ENCODE peak calls at places on chromosomes 12 and 14, in ten cellular contexts. W is fibroblast of lung, Q is heart left ventricle, A is astrocyte, B is pancreas, S is hepatocyte, J is kidney epithelial cell, N is endodermal cell, U is tibial artery, G is fibroblast of mammary gland. K is an unnamed sample.

GRCh38 chr14:92040431-92041040 is 677 bp upstream of the TRIP11 start:
- DNase-seq in W (peak; percentile 19), Q (no peak), A (peak; percentile 45), B (peak; percentile 40), S (peak; percentile 37), J (peak; percentile 4), N (peak; percentile 58), U (no peak), G (peak; percentile 66), K (peak; percentile 23)

GRCh38 chr12:4610481-4610880 is 38.4 kb downstream of the AKAP3 start:
- DNase-seq in W (no peak), Q (no peak), A (no peak), B (no peak), S (no peak), J (no peak), N (no peak), U (no peak), G (no peak), K (no peak)

GRCh38 chr12:82300611-82301010 is 57.6 kb downstream of the CCDC59 start:
- DNase-seq in W (no peak), Q (peak; percentile 11), A (peak; percentile 14), B (no peak), S (no peak), J (no peak), N (no peak), U (no peak), G (no peak), K (no peak)

GRCh38 chr12:56836800-56837663 is 73.9 kb downstream of the HSD17B6 start:
- DNase-seq in W (peak; percentile 35), Q (no peak), A (peak; percentile 60), B (no peak), S (no peak), J (no peak), N (no peak), U (no peak), G (peak; percentile 77), K (peak; percentile 80)

GRCh38 chr12:4910502-4911315 is 1.0 kb downstream of the KCNA1 start:
- DNase-seq in W (peak; percentile 5), Q (no peak), A (no peak), B (no peak), S (no peak), J (no peak), N (peak; percentile 70), U (no peak), G (no peak), K (peak; percentile 5)

GRCh38 chr12:27436029-27436428 is 10.5 kb upstream of the SMCO2 start:
- DNase-seq in W (no peak), Q (no peak), A (no peak), B (no peak), S (no peak), J (no peak), N (peak; percentile 80), U (no peak), G (no peak), K (no peak)

GRCh38 chr12:120584343-120585149 is 3.3 kb upstream of the POP5 start:
- DNase-seq in W (no peak), Q (peak; percentile 39), A (no peak), B (peak; percentile 32), S (peak; percentile 71), J (no peak), N (peak; percentile 91), U (peak; percentile 41), G (peak; percentile 19), K (no peak)

GRCh38 chr12:122116707-122117535 is 38.4 kb downstream of the MLXIP start:
- DNase-seq in W (no peak), Q (no peak), A (no peak), B (peak; percentile 54), S (no peak), J (no peak), N (peak; percentile 39), U (peak; percentile 13), G (no peak), K (no peak)

GRCh38 chr14:74081491-74081890 is 2.8 kb downstream of the ALDH6A1 start:
- DNase-seq in W (no peak), Q (no peak), A (no peak), B (no peak), S (no peak), J (no peak), N (no peak), U (no peak), G (no peak), K (no peak)

DNA sequence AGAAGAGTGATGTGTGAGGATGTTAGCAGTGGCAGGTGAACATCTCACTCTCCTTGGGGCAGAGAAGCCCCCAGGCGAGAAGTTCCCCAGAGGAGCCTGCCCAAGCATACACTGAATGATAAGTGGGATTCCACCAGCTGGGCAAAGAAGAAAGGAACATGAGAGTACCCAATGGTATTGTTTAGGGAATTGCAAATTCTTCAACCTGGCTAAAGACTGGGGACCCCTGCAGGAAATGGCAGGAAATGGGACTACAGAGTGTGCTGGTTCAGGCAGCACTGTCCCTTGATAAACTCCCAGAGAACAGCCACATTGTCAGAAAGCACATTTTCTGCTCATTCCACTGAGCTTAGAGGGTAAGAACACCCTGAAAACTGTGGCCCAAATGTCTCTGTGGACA is 121.3 kb downstream of the RPS29 start:
- DNase-seq in W (no peak), Q (no peak), A (no peak), B (no peak), S (no peak), J (no peak), N (peak; percentile 82), U (no peak), G (peak; percentile 3), K (no peak)
- TF ChIP-seq CTCF in W (no peak), Q (no peak), A (peak; percentile 11), B (no peak), S (no peak), J (peak; percentile 36), N (peak; percentile 77), U (no peak), G (peak; percentile 24), K (no peak)

DNA sequence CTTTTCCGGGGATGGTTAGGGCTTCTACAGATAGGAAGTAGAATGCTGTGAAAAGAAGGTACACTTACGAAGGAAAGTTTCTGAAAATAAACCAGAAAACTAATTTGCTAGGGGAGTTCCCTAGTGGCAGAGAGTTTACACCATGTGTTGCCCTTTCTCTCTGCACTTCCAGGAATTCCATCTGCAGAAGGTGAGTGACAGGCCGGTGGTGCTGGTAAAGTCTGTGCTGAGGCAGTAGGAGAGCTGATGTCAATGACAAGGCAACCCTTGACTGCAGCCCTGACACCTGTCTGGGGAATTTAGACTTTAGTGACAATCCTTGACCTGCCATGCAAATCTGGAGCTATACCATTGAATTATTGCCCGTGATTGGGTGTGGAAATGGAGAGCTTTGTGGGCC is 687.8 kb downstream of the NRXN3 start:
- DNase-seq in W (no peak), Q (no peak), A (no peak), B (no peak), S (no peak), J (no peak), N (no peak), U (no peak), G (no peak), K (no peak)
- H3K4me3 ChIP-seq in W (no peak overlapping the region), Q (no peak overlapping the region), A (no peak overlapping the region), B (no peak overlapping the region), S (no peak overlapping the region), J (no peak overlapping the region), N (no peak overlapping the region), U (no peak overlapping the region), G (no peak overlapping the region), K (no peak overlapping the region)

GRCh38 chr12:94754653-94755052 is 104.3 kb upstream of the TMCC3 start:
- DNase-seq in W (peak; percentile 23), Q (no peak), A (no peak), B (no peak), S (no peak), J (no peak), N (no peak), U (no peak), G (no peak), K (no peak)

GRCh38 chr12:94750891-94751290 is 100.5 kb upstream of the TMCC3 start:
- DNase-seq in W (no peak), Q (no peak), A (no peak), B (no peak), S (peak; percentile 22), J (no peak), N (no peak), U (no peak), G (no peak), K (no peak)

GRCh38 chr12:94748726-94749421 is 98.5 kb upstream of the TMCC3 start:
- DNase-seq in W (no peak), Q (no peak), A (no peak), B (no peak), S (no peak), J (no peak), N (no peak), U (no peak), G (no peak), K (no peak)

GRCh38 chr12:94749890-94750289 is 99.5 kb upstream of the TMCC3 start:
- DNase-seq in W (no peak), Q (no peak), A (no peak), B (no peak), S (no peak), J (no peak), N (no peak), U (no peak), G (no peak), K (no peak)

DNA sequence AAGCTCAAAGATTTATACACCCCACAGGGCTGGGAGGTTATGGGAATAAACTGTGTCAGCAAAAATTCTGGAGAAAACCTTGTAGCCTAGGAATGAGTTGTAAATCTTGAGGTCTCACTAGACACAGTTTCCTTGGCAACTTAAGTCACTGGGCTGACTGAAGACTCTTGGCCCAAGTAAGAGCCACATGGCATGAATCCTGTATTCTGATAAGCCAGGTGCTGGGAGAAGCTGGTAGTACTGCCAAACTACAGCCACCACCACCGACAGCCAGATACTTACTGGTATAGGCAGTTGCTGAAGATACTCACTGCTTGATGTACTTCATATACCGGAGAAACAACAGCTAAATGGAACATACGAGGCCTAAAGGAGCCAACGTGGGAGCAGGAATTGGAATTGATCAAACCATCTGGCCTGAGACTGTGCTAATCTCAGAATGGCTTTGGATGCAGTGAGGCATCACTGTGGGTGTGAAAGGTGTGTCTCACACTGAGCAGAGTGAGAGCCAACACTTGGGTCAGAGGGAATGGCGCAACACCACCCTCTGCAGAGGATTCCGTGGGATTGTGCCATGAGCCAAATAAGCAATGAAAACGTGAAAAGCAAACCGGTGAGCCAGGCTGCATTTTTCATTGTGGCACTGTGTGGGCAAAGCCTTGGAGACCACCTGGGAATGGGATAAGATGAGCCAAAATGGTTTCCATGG is 102.9 kb upstream of the TMCC3 start:
- DNase-seq in W (peak; percentile 25), Q (no peak), A (peak; percentile 20), B (no peak), S (no peak), J (no peak), N (peak; percentile 68), U (no peak), G (peak; percentile 68), K (no peak)
- TF ChIP-seq CTCF in W (no peak), Q (no peak), A (no peak), B (no peak), S (no peak), J (no peak), N (peak; percentile 59), U (no peak), G (no peak), K (no peak)

DNA sequence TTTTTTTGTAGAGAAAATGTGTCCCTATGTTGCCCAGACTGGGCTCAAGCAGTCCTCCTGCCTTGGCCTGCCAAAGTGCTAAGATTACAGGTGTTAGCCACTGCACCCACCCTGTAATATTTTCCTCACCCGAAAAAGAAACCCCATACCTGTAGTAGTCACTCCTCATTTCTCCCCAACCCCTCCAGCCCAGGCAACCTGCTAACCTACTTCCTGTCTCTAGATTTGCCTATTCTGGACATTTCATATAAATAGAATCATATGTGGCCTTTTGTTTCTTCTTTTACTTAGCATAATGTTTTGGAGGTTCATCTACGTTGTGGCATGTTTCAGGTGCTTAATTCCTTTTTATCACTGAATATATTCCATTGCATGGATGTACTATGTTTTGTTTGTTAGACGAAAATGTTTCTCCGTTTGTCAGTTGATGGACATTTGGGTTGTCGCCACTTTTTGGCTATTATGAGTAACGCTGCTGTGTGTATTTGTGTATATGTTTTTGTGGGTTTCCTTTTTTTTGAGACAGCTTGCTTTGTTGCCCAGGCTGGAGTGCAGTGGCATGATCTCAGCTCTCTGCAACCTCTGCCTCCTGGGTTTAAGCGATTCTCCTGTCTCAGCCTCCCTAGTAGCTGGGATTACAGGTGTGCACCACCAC is 6.2 kb downstream of the ANKRD13A start:
- DNase-seq in W (no peak), Q (no peak), A (no peak), B (no peak), S (no peak), J (no peak), N (no peak), U (no peak), G (no peak), K (no peak)
- H3K4me3 ChIP-seq in W (no peak overlapping the region), Q (no peak overlapping the region), A (no peak overlapping the region), B (no peak overlapping the region), S (no peak overlapping the region), J (no peak overlapping the region), N (no peak overlapping the region), U (no peak overlapping the region), G (no peak overlapping the region), K (no peak overlapping the region)